ENCODE peak calls at places on chromosomes 2 and 18, in eight cellular contexts. C is Peyer's patch, J is esophagus squamous epithelium, E is IMR-90, Z is heart left ventricle, T is tibial nerve, Y is suprapubic skin, O is adrenal gland. F is an unnamed sample.

GRCh38 chr18:6994719-6995430 is 122.7 kb downstream of the LAMA1 start:
- DNase-seq in C (no peak), J (no peak), E (no peak), Z (no peak), T (no peak), Y (no peak), O (no peak), F (peak; percentile 22)

GRCh38 chr18:43661570-43661969 is 384.3 kb upstream of the SYT4 start:
- DNase-seq in C (no peak), J (no peak), E (peak; percentile 83), Z (no peak), T (no peak), Y (no peak), O (no peak), F (no peak)

GRCh38 chr2:120743657-120744056 is 8.0 kb downstream of the GLI2 start:
- DNase-seq in C (peak; percentile 9), J (no peak), E (no peak), Z (peak; percentile 21), T (no peak), Y (no peak), O (no peak), F (no peak)

GRCh38 chr18:58394607-58395425 is 234.1 kb downstream of the ALPK2 start:
- DNase-seq in C (no peak), J (no peak), E (peak; percentile 46), Z (no peak), T (no peak), Y (no peak), O (no peak), F (no peak)

GRCh38 chr2:26086155-26086634 is 52.3 kb downstream of the RAB10 start:
- DNase-seq in C (no peak), J (no peak), E (peak; percentile 84), Z (no peak), T (no peak), Y (no peak), O (no peak), F (no peak)

GRCh38 chr18:62485684-62486083 is 37.1 kb upstream of the ZCCHC2 start:
- DNase-seq in C (peak; percentile 66), J (no peak), E (peak; percentile 76), Z (no peak), T (no peak), Y (no peak), O (peak; percentile 68), F (peak; percentile 48)

GRCh38 chr2:55618649-55619055 is 1.2 kb upstream of the PPP4R3B start:
- DNase-seq in C (peak; percentile 78), J (no peak), E (peak; percentile 43), Z (peak; percentile 67), T (peak; percentile 61), Y (peak; percentile 66), O (peak; percentile 54), F (no peak)

GRCh38 chr2:238582159-238582558 is 155.4 kb downstream of the ASB1 start:
- DNase-seq in C (no peak), J (no peak), E (peak; percentile 27), Z (no peak), T (no peak), Y (no peak), O (no peak), F (no peak)

GRCh38 chr2:127606594-127607398 is 39.2 kb upstream of the GPR17 start:
- DNase-seq in C (peak; percentile 22), J (no peak), E (no peak), Z (no peak), T (no peak), Y (no peak), O (no peak), F (no peak)

GRCh38 chr2:219386532-219387280 is 1.0 kb downstream of the DNPEP start:
- DNase-seq in C (no peak), J (no peak), E (no peak), Z (no peak), T (no peak), Y (peak; percentile 74), O (no peak), F (no peak)

GRCh38 chr2:48221846-48222516 is 308.0 kb upstream of the STON1 start:
- DNase-seq in C (no peak), J (no peak), E (no peak), Z (no peak), T (no peak), Y (no peak), O (no peak), F (no peak)

GRCh38 chr2:24971300-24971549 is 530 bp downstream of the DNAJC27 start:
- DNase-seq in C (no peak), J (no peak), E (no peak), Z (no peak), T (no peak), Y (no peak), O (no peak), F (peak; percentile 12)

GRCh38 chr2:24972315-24972958 is 682 bp upstream of the DNAJC27 start:
- DNase-seq in C (peak; percentile 67), J (no peak), E (no peak), Z (no peak), T (peak; percentile 25), Y (no peak), O (peak; percentile 39), F (no peak)

GRCh38 chr2:24970483-24971299 is 1.1 kb downstream of the DNAJC27 start:
- DNase-seq in C (no peak), J (no peak), E (peak; percentile 30), Z (no peak), T (peak; percentile 40), Y (no peak), O (peak; percentile 10), F (no peak)

GRCh38 chr2:24969784-24970183 is 2.0 kb downstream of the DNAJC27 start:
- DNase-seq in C (no peak), J (no peak), E (peak; percentile 51), Z (no peak), T (no peak), Y (no peak), O (no peak), F (no peak)

GRCh38 chr2:24971550-24972314 is at the start of gene DNAJC27:
- DNase-seq in C (peak; percentile 99), J (peak; percentile 94), E (peak; percentile 98), Z (peak; percentile 99), T (peak; percentile 96), Y (peak; percentile 98), O (peak; percentile 98), F (peak; percentile 94)
- TF ChIP-seq POLR2A in C (peak; percentile 91), J (peak; percentile 95), E (peak; percentile 97), Z (peak; percentile 95), T (peak; percentile 97), Y (peak; percentile 94), O (peak; percentile 96), F (peak; percentile 87)

GRCh38 chr2:3491306-3491705 is 28.0 kb downstream of the ADI1 start:
- DNase-seq in C (peak; percentile 27), J (no peak), E (no peak), Z (no peak), T (no peak), Y (peak; percentile 27), O (no peak), F (no peak)

GRCh38 chr2:3491716-3492474 is 27.4 kb downstream of the ADI1 start:
- DNase-seq in C (peak; percentile 39), J (no peak), E (no peak), Z (peak; percentile 41), T (no peak), Y (peak; percentile 36), O (no peak), F (no peak)

GRCh38 chr2:3494984-3495666 is 24.2 kb downstream of the ADI1 start:
- DNase-seq in C (no peak), J (no peak), E (no peak), Z (no peak), T (no peak), Y (no peak), O (no peak), F (no peak)

GRCh38 chr2:3492951-3493609 is 26.3 kb downstream of the ADI1 start:
- DNase-seq in C (no peak), J (no peak), E (peak; percentile 96), Z (no peak), T (peak; percentile 75), Y (peak; percentile 52), O (no peak), F (no peak)

GRCh38 chr2:3493610-3493997 is 25.7 kb downstream of the ADI1 start:
- DNase-seq in C (no peak), J (no peak), E (peak; percentile 75), Z (no peak), T (peak; percentile 41), Y (peak; percentile 28), O (peak; percentile 77), F (no peak)
- TF ChIP-seq POLR2A in C (no peak), J (no peak), E (peak; percentile 56), Z (no peak), T (no peak), Y (no peak), O (peak; percentile 52), F (no peak)

GRCh38 chr18:76823574-76823973 is 1.2 kb downstream of the ZNF236 start:
- DNase-seq in C (peak; percentile 57), J (no peak), E (peak; percentile 15), Z (peak; percentile 70), T (no peak), Y (no peak), O (peak; percentile 23), F (no peak)

GRCh38 chr18:76821356-76821874 is 942 bp upstream of the ZNF236 start:
- DNase-seq in C (no peak), J (no peak), E (no peak), Z (no peak), T (no peak), Y (no peak), O (no peak), F (no peak)

GRCh38 chr18:76821875-76822509 is 365 bp upstream of the ZNF236 start:
- DNase-seq in C (peak; percentile 82), J (no peak), E (peak; percentile 35), Z (peak; percentile 85), T (peak; percentile 30), Y (peak; percentile 75), O (peak; percentile 61), F (peak; percentile 19)

GRCh38 chr18:76823166-76823539 is 796 bp downstream of the ZNF236 start:
- DNase-seq in C (peak; percentile 51), J (no peak), E (no peak), Z (peak; percentile 73), T (no peak), Y (peak; percentile 69), O (no peak), F (no peak)

GRCh38 chr18:76822510-76823165 is at the start of gene ZNF236:
- DNase-seq in C (peak; percentile 83), J (no peak), E (peak; percentile 77), Z (peak; percentile 89), T (peak; percentile 50), Y (peak; percentile 75), O (peak; percentile 76), F (peak; percentile 7)
- TF ChIP-seq POLR2A in C (no peak), J (peak; percentile 85), E (peak; percentile 77), Z (peak; percentile 69), T (peak; percentile 31), Y (no peak), O (peak; percentile 81), F (peak; percentile 28)

DNA sequence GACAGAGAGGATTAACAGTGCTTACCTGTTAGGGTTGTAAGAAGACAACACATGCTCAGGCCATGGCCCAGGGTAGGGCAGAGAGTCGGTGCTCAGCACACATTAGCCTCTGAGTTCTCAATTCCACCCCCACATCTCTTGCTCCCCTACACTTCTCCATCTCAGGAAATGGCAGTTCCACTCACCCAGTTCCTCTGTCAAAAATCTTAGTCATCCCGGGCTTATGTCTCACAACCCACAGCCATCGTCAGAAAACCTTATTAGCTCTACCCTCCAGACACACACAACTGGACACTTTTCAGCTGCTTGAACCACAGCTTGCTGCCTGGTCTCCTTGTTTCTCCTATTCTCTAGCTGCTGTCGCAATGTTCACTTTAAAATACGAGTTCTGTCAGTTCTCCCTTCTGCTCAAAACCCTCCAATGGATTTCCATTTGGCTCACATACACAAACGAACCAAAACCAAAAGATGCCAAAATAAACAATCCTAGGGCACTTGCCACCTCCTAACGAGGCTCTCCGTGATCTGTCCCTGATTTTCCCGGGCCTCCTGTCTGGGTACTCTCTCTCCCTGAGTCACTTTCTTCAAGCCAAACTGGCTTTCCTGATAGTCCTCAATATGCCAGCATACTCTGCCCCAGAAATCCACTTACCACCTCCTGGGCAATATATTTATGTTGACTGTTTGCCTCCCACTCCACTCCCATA is 89.7 kb downstream of the KCTD1 start:
- DNase-seq in C (no peak), J (no peak), E (peak; percentile 80), Z (no peak), T (no peak), Y (no peak), O (no peak), F (no peak)
- TF ChIP-seq POLR2A in C (no peak), J (no peak), E (no peak), Z (no peak), T (no peak), Y (no peak), O (no peak), F (no peak)

F was measured in H54.